ENCODE peak calls at places on chromosome 20, in five cellular contexts. L is SK-N-SH, S is left ventricle myocardium inferior, H is uterus, U is Panc1. C is an unnamed sample.

GRCh38 chr20:23362392-23363256 is 642 bp downstream of the GZF1 start:
- DNase-seq in U (no peak), L (no peak), S (peak), H (no peak), C (peak)

GRCh38 chr20:3010985-3011723 is 32.3 kb upstream of the GNRH2 start:
- DNase-seq in S (no peak), H (no peak), U (no peak), L (no peak), C (no peak)

GRCh38 chr20:24870876-24871275 is 78.2 kb upstream of the CST7 start:
- DNase-seq in L (no peak), H (no peak), U (no peak), S (no peak), C (no peak)

GRCh38 chr20:20706285-20706684 is 6.2 kb downstream of the RALGAPA2 start:
- DNase-seq in H (no peak), S (no peak), L (no peak), U (no peak), C (no peak)

GRCh38 chr20:41717464-41717863 is 99.3 kb upstream of the CHD6 start:
- DNase-seq in U (no peak), S (no peak), H (no peak), L (peak), C (no peak)

GRCh38 chr20:47274449-47275108 is 81.9 kb downstream of the ZMYND8 start:
- DNase-seq in U (peak), S (no peak), L (no peak), H (no peak), C (no peak)

GRCh38 chr20:13061381-13061780 is 52.6 kb downstream of the SPTLC3 start:
- DNase-seq in S (no peak), U (no peak), L (no peak), H (no peak), C (no peak)

GRCh38 chr20:38631155-38632022 is 29.8 kb downstream of the ARHGAP40 start:
- DNase-seq in U (no peak), L (no peak), H (no peak), S (no peak), C (no peak)

GRCh38 chr20:43726333-43726732 is 469 bp downstream of the GTSF1L start:
- DNase-seq in S (no peak), L (no peak), U (no peak), H (no peak), C (peak)

GRCh38 chr20:36541227-36542018 is at the start of gene MYL9:
- DNase-seq in U (no peak), S (peak), L (no peak), H (peak), C (peak)

GRCh38 chr20:60993647-60994046 is 258.4 kb upstream of the CDH4 start:
- DNase-seq in S (no peak), H (no peak), L (peak), U (no peak), C (no peak)

GRCh38 chr20:4502756-4503155 is 219.0 kb upstream of the PRND start:
- DNase-seq in H (no peak), U (no peak), S (no peak), L (no peak), C (no peak)

GRCh38 chr20:33917813-33918525 is 75.7 kb upstream of the RALY start:
- DNase-seq in H (no peak), S (no peak), U (no peak), L (no peak), C (peak)

GRCh38 chr20:43360016-43360415 is 97.7 kb upstream of the SRSF6 start:
- DNase-seq in L (no peak), S (no peak), U (no peak), H (no peak), C (no peak)

GRCh38 chr20:25280051-25280573 is 32.2 kb downstream of the PYGB start:
- DNase-seq in U (no peak), L (peak), H (peak), S (peak), C (peak)

GRCh38 chr20:22974354-22974753 is 60.8 kb upstream of the SSTR4 start:
- DNase-seq in U (no peak), L (no peak), H (no peak), S (no peak), C (no peak)

GRCh38 chr20:23937303-23938117 is 51.1 kb downstream of the GGTLC1 start:
- DNase-seq in H (peak), S (peak), U (peak), L (peak), C (peak)

GRCh38 chr20:37299718-37300529 is 10.5 kb downstream of the MANBAL start:
- DNase-seq in S (no peak), H (no peak), L (no peak), U (no peak), C (peak)

GRCh38 chr20:58481541-58482021 is 33.6 kb downstream of the APCDD1L start:
- DNase-seq in H (no peak), S (no peak), L (no peak), U (no peak), C (peak)

GRCh38 chr20:9353916-9354276 is 160.5 kb upstream of the LAMP5 start:
- DNase-seq in H (no peak), U (no peak), S (no peak), L (no peak), C (no peak)

GRCh38 chr20:32205502-32206382 is 1.8 kb downstream of the PLAGL2 start:
- DNase-seq in S (no peak), H (no peak), U (no peak), L (peak), C (no peak)

GRCh38 chr20:21096321-21097043 is 9.7 kb downstream of the LINC00237 start:
- DNase-seq in L (peak), S (no peak), U (peak), H (no peak), C (peak)

GRCh38 chr20:16477632-16478031 is 95.6 kb downstream of the KIF16B start:
- DNase-seq in H (no peak), S (no peak), U (no peak), L (no peak), C (no peak)

GRCh38 chr20:41177636-41178035 is 40.3 kb downstream of the PLCG1 start:
- DNase-seq in L (no peak), S (no peak), U (no peak), H (peak), C (no peak)

GRCh38 chr20:23475395-23475794 is 15.5 kb upstream of the CST8 start:
- DNase-seq in H (no peak), L (no peak), S (no peak), U (no peak), C (no peak)

GRCh38 chr20:48541581-48542071 is 286.2 kb downstream of the PREX1 start:
- DNase-seq in S (no peak), H (no peak), L (no peak), U (no peak), C (no peak)

GRCh38 chr20:59903631-59904030 is 29.8 kb downstream of the SYCP2 start:
- DNase-seq in S (no peak), L (no peak), H (no peak), U (no peak), C (no peak)

GRCh38 chr20:37845261-37845681 is 57.7 kb upstream of the VSTM2L start:
- DNase-seq in L (peak), U (no peak), S (peak), H (no peak), C (peak)

GRCh38 chr20:36629719-36630340 is 16.2 kb downstream of the SLA2 start:
- DNase-seq in S (no peak), U (no peak), L (no peak), H (no peak), C (no peak)

GRCh38 chr20:44401052-44401769 is 45.7 kb downstream of the HNF4A start:
- DNase-seq in U (no peak), S (no peak), H (no peak), L (no peak), C (no peak)

GRCh38 chr20:9021699-9022098 is 47.2 kb upstream of the PLCB4 start:
- DNase-seq in S (no peak), H (no peak), L (no peak), U (no peak), C (no peak)

GRCh38 chr20:12610871-12611270 is 397.9 kb upstream of the SPTLC3 start:
- DNase-seq in L (no peak), U (no peak), S (no peak), H (no peak), C (no peak)

GRCh38 chr20:47300071-47300470 is 56.4 kb downstream of the ZMYND8 start:
- DNase-seq in H (no peak), U (no peak), S (no peak), L (no peak), C (no peak)

GRCh38 chr20:31704225-31705119 is 18.2 kb downstream of the BCL2L1 start:
- DNase-seq in U (peak), H (no peak), L (no peak), S (peak), C (peak)

GRCh38 chr20:38353298-38353697 is 7.0 kb downstream of the LBP start:
- DNase-seq in U (no peak), L (no peak), S (no peak), H (no peak), C (no peak)

DNA sequence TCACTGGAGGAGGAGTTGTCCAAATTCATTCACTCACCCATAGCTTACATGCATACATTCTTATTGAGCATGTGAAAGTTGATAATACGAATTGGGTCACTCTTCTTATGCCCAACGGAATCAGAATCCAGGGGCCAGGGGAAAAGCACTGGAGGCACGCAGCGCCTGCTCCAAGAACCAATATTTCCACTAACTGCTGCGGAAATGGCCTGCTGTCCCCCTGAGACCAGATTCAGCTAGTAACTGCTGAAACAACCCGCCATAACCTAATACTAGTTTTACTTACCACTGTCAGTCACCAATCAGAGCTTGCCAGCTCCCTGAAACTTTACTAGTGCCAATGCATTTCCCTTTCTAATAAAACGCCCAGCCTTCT is 641 bp upstream of the FKBP1A start:
- DNase-seq in L (no peak), U (no peak), S (no peak), H (no peak), C (no peak)
- H3K27ac ChIP-seq in L (peak), U (peak), S (peak), H (peak), C (no peak)

DNA sequence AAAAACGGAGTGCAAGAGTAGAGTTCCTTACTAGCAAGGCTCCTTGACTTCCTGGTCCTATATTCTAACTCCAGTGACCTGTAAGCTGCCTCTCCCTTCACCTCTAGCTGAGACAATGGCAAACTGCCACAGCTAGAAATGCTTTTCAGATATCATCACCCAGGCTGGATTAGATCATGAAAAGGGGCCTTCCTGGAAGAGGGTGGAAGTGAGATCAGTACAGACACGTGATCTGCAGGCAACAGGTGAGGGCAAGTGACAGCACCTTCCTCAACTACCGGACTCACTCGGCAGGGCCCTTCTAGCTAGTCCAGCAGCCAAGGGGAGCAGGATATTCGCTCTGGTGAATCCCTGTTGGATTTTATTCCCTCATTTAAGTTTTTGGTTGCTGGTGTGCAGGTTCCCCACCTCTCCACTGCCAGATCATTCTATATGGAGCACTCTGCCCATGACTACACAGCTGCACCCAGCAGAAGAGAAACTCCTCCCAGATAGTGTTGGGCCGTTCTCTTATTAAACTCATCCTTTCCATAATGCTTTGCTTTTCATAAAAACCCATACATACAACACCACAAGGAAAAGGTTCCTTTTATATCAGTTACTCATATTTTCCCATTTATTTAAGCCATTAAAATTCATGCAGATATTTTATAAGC is 26.4 kb upstream of the FAM83C start:
- DNase-seq in L (no peak), H (no peak), U (peak), S (no peak), C (no peak)
- H3K27ac ChIP-seq in L (peak), H (peak), U (peak), S (peak), C (peak)

GRCh38 chr20:63836335-63837133 is 5.5 kb upstream of the ZBTB46 start:
- DNase-seq in H (no peak), S (no peak), L (no peak), U (no peak), C (no peak)

GRCh38 chr20:63837134-63837429 is 6.0 kb upstream of the ZBTB46 start:
- DNase-seq in U (no peak), S (no peak), L (no peak), H (no peak), C (no peak)

GRCh38 chr20:63834545-63834880 is 3.4 kb upstream of the ZBTB46 start:
- DNase-seq in S (no peak), U (no peak), L (no peak), H (no peak), C (no peak)

GRCh38 chr20:63833776-63834544 is 2.9 kb upstream of the ZBTB46 start:
- DNase-seq in H (no peak), L (no peak), S (no peak), U (no peak), C (no peak)

DNA sequence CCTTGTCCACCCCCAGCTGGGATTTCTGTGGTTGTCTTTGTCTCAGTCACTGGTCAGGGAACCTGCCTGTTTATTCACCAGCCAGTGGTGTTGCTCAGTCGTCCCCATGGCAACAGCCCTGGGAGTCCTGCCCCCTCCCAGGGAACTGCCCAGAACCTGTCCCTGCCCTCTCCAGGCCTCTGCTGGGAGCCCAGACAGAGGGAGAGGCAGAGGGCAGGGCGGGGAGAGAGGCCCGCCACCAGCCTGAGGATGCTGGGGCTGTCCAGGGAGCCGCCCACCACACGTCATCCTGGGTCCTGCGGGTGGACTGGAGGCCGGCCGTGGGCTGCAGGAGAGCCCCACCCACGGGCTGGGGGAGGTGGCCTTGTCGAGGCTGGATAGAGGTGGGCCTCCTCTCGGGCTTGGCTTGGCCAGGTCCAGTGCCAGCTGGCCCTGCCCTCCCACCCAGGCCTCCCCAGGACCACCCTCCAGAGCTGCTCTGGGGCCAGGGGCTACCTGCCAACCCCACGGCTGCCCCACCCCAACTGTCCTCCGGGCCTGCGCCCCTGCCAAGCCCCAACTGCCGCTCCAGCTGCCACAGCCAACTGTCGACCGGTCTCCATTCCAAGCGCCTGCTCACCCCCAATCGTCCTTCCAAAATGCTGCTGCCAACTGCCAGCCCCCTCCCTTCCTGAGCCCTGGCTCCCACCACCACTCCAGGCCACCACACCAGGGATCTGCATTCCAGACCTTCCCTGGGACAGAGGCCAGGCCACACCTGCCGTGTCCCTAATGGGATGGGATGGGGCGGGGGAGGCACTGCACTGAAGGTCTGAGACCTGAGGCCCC is 4.2 kb upstream of the ZBTB46 start:
- DNase-seq in H (peak), L (peak), S (peak), U (no peak), C (peak)
- H3K27ac ChIP-seq in H (peak), L (no peak), S (peak), U (peak), C (peak)

GRCh38 chr20:64038579-64039292 is 2.8 kb downstream of the C20orf204 start:
- DNase-seq in U (no peak), H (peak), S (peak), L (peak), C (peak)
- H3K27ac ChIP-seq in U (peak), H (no peak), S (peak), L (no peak), C (peak)

GRCh38 chr20:49904440-49905214 is 10.7 kb downstream of the SPATA2 start:
- DNase-seq in H (no peak), U (no peak), S (no peak), L (no peak), C (no peak)
- H3K27ac ChIP-seq in H (no peak), U (no peak), S (no peak), L (no peak), C (no peak)

GRCh38 chr20:45575931-45576330 is 3.2 kb downstream of the WFDC8 start:
- DNase-seq in L (no peak), S (no peak), U (no peak), H (no peak), C (no peak)
- H3K27ac ChIP-seq in L (no peak), S (no peak), U (no peak), H (no peak), C (no peak)

DNA sequence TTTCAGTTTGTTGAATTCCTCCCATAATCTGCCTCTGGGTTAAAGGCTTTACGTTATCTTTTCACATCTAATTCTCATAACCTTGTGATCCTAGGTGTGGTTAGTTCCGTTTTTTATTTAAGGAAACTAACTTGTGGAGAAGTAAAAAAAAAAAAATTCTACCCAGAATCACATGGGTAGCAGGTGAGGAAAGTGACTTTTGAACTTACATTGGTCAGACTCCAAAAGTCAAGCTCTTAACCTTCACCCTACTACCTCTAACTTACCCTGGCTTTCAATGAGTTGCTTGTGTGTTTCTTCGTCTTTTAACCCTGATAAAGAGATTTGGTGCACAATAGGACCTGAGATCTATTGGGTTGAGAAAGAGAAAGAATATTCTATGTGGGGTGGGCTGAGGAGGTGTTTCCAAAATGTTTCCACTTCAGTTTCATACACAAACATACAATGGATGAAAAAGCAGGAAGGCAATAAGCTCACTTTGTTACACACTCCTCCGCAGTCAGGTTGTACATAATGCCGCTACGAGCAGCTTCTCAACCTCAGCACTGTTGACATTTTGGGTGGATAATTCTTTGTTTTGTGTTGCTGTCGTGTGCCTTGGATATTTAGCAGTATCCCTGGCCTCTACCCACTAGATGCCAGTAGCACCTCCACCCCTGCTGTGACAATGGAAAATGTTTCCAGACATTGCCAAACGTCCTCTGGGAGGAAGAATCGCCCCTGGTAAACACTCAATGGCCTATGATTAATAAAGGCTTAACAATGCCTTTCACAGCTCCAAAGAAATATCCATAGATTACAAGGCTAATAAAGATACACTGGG is 193.0 kb upstream of the ZNF217 start:
- DNase-seq in L (no peak), U (no peak), H (no peak), S (no peak), C (no peak)
- H3K27ac ChIP-seq in L (no peak), U (peak), H (no peak), S (no peak), C (no peak)

GRCh38 chr20:1942061-1942460 is 46.9 kb downstream of the SIRPA start:
- DNase-seq in S (no peak), U (no peak), L (no peak), H (no peak), C (peak)
- H3K27ac ChIP-seq in S (no peak), U (no peak), L (no peak), H (no peak), C (no peak)

GRCh38 chr20:1949306-1949705 is 44.6 kb downstream of the PDYN start:
- DNase-seq in S (no peak), H (no peak), U (no peak), L (peak), C (no peak)

GRCh38 chr20:1951436-1952115 is 42.3 kb downstream of the PDYN start:
- DNase-seq in S (no peak), H (no peak), U (no peak), L (no peak), C (no peak)

GRCh38 chr20:1949711-1950110 is 44.1 kb downstream of the PDYN start:
- DNase-seq in H (no peak), U (no peak), L (peak), S (no peak), C (no peak)

GRCh38 chr20:1952737-1953530 is 40.9 kb downstream of the PDYN start:
- DNase-seq in U (no peak), H (no peak), L (no peak), S (no peak), C (no peak)

GRCh38 chr20:1950836-1951235 is 43.0 kb downstream of the PDYN start:
- DNase-seq in S (no peak), H (no peak), L (no peak), U (no peak), C (no peak)
- H3K27ac ChIP-seq in S (no peak), H (no peak), L (no peak), U (no peak), C (no peak)